ENCODE peak calls at places on chromosomes 3 and 15, in seven cellular contexts. I is SK-N-SH, J is GM12878, P is HCT116, S is HepG2, R is K562, G is H1. A is an unnamed sample.

GRCh38 chr15:41809526-41810220 is 18.2 kb upstream of the JMJD7 start:
- DNase-seq in I (no peak), J (no peak), P (no peak), S (no peak), R (no peak), G (no peak), A (no peak)

GRCh38 chr3:4849739-4850138 is 129.5 kb upstream of the BHLHE40 start:
- DNase-seq in I (no peak), J (no peak), P (no peak), S (no peak), R (no peak), G (no peak), A (no peak)

GRCh38 chr15:33716025-33716424 is 252.3 kb upstream of the CHRM5 start:
- DNase-seq in I (no peak), J (no peak), P (no peak), S (no peak), R (no peak), G (no peak), A (no peak)

GRCh38 chr3:73917643-73918042 is 292.9 kb upstream of the PDZRN3 start:
- DNase-seq in I (no peak), J (no peak), P (no peak), S (no peak), R (no peak), G (no peak), A (no peak)

GRCh38 chr15:31230630-31231485 is 95.8 kb upstream of the KLF13 start:
- DNase-seq in I (no peak), J (peak), P (no peak), S (no peak), R (no peak), G (no peak), A (no peak)

GRCh38 chr3:14765576-14766427 is 53.0 kb upstream of the FGD5 start:
- DNase-seq in I (peak), J (no peak), P (no peak), S (no peak), R (no peak), G (no peak), A (no peak)

GRCh38 chr15:35243758-35244157 is 158.7 kb upstream of the NANOGP8 start:
- DNase-seq in I (no peak), J (no peak), P (no peak), S (no peak), R (no peak), G (no peak), A (no peak)

GRCh38 chr15:98776607-98777281 is 128.4 kb downstream of the IGF1R start:
- DNase-seq in I (no peak), J (peak), P (no peak), S (peak), R (peak), G (no peak), A (no peak)

GRCh38 chr15:63246691-63247464 is 30.5 kb upstream of the APH1B start:
- DNase-seq in I (no peak), J (no peak), P (no peak), S (peak), R (no peak), G (no peak), A (no peak)

GRCh38 chr15:68612979-68613740 is 34.4 kb downstream of the CORO2B start:
- DNase-seq in I (no peak), J (no peak), P (no peak), S (no peak), R (peak), G (no peak), A (no peak)

GRCh38 chr15:48798319-48798718 is 12.6 kb downstream of the CEP152 start:
- DNase-seq in I (peak), J (no peak), P (no peak), S (no peak), R (no peak), G (no peak), A (no peak)

GRCh38 chr3:54863366-54863765 is 64.5 kb downstream of the LRTM1 start:
- DNase-seq in I (no peak), J (no peak), P (no peak), S (no peak), R (no peak), G (no peak), A (no peak)

DNA sequence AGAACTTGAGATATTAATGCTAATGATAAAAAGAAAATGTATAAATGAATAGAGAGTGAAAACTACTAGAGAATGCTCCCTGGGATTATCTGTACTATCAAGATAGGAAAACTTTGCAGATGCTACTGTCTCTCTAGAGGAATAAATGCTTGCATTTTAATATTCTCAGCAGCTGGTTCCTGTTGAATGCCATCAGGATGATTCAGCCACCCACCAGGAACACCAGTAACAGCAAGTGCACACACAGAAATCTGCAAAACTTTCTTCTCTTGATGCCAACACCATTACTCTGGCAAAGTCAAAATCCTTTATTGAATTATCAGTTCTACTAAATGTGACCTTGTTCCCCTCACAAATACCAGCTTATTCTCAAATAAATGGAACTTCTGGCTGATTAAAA is 148.4 kb downstream of the TIGIT start:
- DNase-seq in I (no peak), J (no peak), P (no peak), S (no peak), R (no peak), G (no peak), A (no peak)
- TF ChIP-seq JUND in I (peak), J (no peak), P (peak), S (no peak), R (no peak), G (no peak), A (no peak)

GRCh38 chr3:16609927-16610580 is 4.8 kb upstream of the DAZL start:
- DNase-seq in I (no peak), J (no peak), P (no peak), S (no peak), R (no peak), G (no peak), A (no peak)
- TF ChIP-seq JUND in I (no peak), J (no peak), P (no peak), S (no peak), R (no peak), G (no peak), A (no peak)

DNA sequence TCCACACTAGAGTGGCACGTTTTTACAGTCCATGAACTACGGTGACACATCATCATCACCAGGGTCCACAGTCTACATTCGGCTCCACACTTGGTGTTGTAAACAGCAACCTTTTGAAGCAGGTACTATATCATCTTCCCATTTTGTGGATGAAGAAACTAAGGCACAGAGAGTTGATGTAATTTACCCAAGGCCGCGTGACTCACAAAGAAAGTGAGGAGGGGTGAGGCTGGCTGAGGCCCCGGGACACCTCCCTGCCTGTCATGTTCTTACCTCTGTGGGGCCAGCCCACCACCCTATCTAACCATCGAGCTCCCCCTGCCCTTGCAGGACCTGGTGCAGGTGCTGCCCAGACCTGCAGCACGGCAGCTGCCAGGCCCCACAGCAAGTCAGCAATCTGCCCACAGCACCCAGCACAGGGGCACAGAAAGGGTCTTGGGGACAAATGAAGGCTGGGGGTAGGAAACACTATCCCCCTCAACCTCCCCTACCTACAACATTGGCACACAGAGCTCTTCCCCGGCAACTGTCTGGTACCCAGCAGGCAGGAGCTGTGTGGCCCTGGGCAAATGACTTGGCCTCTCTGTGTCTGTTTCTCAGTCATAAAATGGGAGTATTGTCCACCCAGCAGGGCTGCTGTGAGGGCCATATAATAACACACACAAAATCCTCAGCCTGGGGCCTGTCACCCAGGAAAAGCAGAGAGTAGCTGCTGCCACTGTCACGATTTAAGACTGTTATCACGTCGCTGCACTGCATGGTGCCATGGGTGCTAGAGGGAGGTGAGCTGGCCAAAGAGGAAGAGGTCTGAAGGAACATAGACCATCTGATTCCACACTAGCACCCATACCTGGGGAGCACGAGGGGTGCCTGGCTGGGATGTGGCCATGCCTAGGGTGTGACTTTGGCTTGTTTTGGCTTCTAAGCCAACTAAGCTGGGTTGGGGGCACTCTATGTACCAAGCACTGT is 115.1 kb downstream of the IQSEC1 start:
- DNase-seq in I (no peak), J (no peak), P (no peak), S (no peak), R (no peak), G (no peak), A (no peak)
- TF ChIP-seq JUND in I (no peak), J (no peak), P (no peak), S (no peak), R (no peak), G (no peak), A (no peak)

GRCh38 chr3:184741798-184742675 is 30.2 kb upstream of the MAGEF1 start:
- DNase-seq in I (peak), J (no peak), P (no peak), S (no peak), R (peak), G (no peak), A (no peak)
- TF ChIP-seq JUND in I (no peak), J (no peak), P (no peak), S (no peak), R (peak), G (no peak), A (no peak)

GRCh38 chr3:98434412-98434811 is 28.6 kb upstream of the OR5K1 start:
- DNase-seq in I (no peak), J (no peak), P (no peak), S (no peak), R (no peak), G (no peak), A (no peak)
- TF ChIP-seq JUND in I (no peak), J (no peak), P (no peak), S (no peak), R (no peak), G (no peak), A (no peak)

GRCh38 chr15:70646169-70646568 is 117.2 kb downstream of the UACA start:
- DNase-seq in I (no peak), J (no peak), P (no peak), S (no peak), R (no peak), G (no peak), A (no peak)
- TF ChIP-seq JUND in I (no peak), J (no peak), P (no peak), S (no peak), R (no peak), G (no peak), A (no peak)

DNA sequence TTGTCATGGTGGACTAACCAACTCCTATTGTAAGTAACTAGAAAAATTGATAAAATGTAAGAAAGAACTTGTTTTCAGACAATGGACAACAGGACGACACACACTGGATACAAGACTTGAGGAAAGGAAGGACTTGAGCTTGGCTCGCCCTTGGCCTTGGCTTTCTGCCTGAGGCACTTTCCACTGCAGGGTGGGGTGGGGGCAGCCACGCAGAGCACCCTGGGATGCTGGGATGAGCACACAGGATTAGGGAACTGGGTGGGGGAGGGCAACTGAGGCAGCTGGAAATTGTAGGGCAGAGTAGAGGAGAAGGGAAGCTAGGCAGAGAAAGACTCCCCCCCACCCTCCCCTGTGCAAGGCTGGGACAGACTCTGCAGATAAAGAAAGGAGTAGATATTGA is 25.5 kb upstream of the HHATL start:
- DNase-seq in I (no peak), J (no peak), P (no peak), S (no peak), R (no peak), G (no peak), A (no peak)
- TF ChIP-seq JUND in I (no peak), J (no peak), P (no peak), S (no peak), R (no peak), G (no peak), A (no peak)

GRCh38 chr3:52784931-52785590 is 7.7 kb downstream of the ITIH1 start:
- DNase-seq in I (no peak), J (no peak), P (no peak), S (no peak), R (no peak), G (no peak), A (no peak)
- TF ChIP-seq JUND in I (no peak), J (no peak), P (no peak), S (no peak), R (no peak), G (no peak), A (no peak)

GRCh38 chr15:60682115-60682514 is 203.2 kb upstream of the ICE2 start:
- DNase-seq in I (no peak), J (no peak), P (no peak), S (no peak), R (no peak), G (no peak), A (no peak)

GRCh38 chr15:60682615-60683014 is 203.7 kb upstream of the ICE2 start:
- DNase-seq in I (no peak), J (no peak), P (no peak), S (no peak), R (no peak), G (no peak), A (no peak)

GRCh38 chr15:60681353-60681752 is 202.4 kb upstream of the ICE2 start:
- DNase-seq in I (no peak), J (no peak), P (no peak), S (no peak), R (no peak), G (no peak), A (no peak)

GRCh38 chr15:60678632-60679031 is 199.7 kb upstream of the ICE2 start:
- DNase-seq in I (no peak), J (peak), P (no peak), S (no peak), R (no peak), G (no peak), A (no peak)

GRCh38 chr15:60679256-60679655 is 200.3 kb upstream of the ICE2 start:
- DNase-seq in I (no peak), J (no peak), P (no peak), S (no peak), R (no peak), G (no peak), A (no peak)
- TF ChIP-seq JUND in I (no peak), J (no peak), P (no peak), S (no peak), R (no peak), G (no peak), A (no peak)

A was measured in T47D.